ENCODE peak calls at places on chromosome 2, in nine cellular contexts. One of them, this sample, is unnamed.

GRCh38 chr2:234863043-234863934 is 88.5 kb upstream of the SH3BP4 start:
- DNase-seq in heart left ventricle: peak; percentile 29
- DNase-seq in breast epithelium: peak; percentile 68
- DNase-seq in uterus: peak; percentile 47
- DNase-seq in transverse colon: peak; percentile 19
- DNase-seq in ovary: peak; percentile 57
- DNase-seq in body of pancreas: peak; percentile 80
- DNase-seq in A549: peak; percentile 65
- DNase-seq in gastrocnemius medialis: no peak
- DNase-seq in this sample: peak; percentile 91

GRCh38 chr2:207240649-207241048 is 74.9 kb upstream of the KLF7 start:
- DNase-seq in transverse colon: no peak
- DNase-seq in body of pancreas: no peak
- DNase-seq in heart left ventricle: no peak
- DNase-seq in uterus: no peak
- DNase-seq in A549: no peak
- DNase-seq in breast epithelium: no peak
- DNase-seq in ovary: no peak
- DNase-seq in gastrocnemius medialis: no peak
- DNase-seq in this sample: no peak

GRCh38 chr2:85854897-85855296 is 33.9 kb downstream of the ST3GAL5 start:
- DNase-seq in body of pancreas: no peak
- DNase-seq in heart left ventricle: no peak
- DNase-seq in transverse colon: no peak
- DNase-seq in ovary: no peak
- DNase-seq in gastrocnemius medialis: no peak
- DNase-seq in breast epithelium: no peak
- DNase-seq in A549: no peak
- DNase-seq in uterus: no peak
- DNase-seq in this sample: no peak

GRCh38 chr2:79946046-79946445 is 358.5 kb downstream of the LRRTM1 start:
- DNase-seq in body of pancreas: no peak
- DNase-seq in A549: no peak
- DNase-seq in heart left ventricle: no peak
- DNase-seq in ovary: no peak
- DNase-seq in breast epithelium: no peak
- DNase-seq in uterus: no peak
- DNase-seq in transverse colon: no peak
- DNase-seq in gastrocnemius medialis: no peak
- DNase-seq in this sample: no peak

GRCh38 chr2:98883780-98884211 is 52.2 kb downstream of the CRACDL start:
- DNase-seq in uterus: no peak
- DNase-seq in breast epithelium: no peak
- DNase-seq in A549: no peak
- DNase-seq in ovary: no peak
- DNase-seq in transverse colon: no peak
- DNase-seq in body of pancreas: no peak
- DNase-seq in gastrocnemius medialis: no peak
- DNase-seq in heart left ventricle: no peak
- DNase-seq in this sample: peak; percentile 79

GRCh38 chr2:227324671-227325055 is 388 bp upstream of the MFF start:
- DNase-seq in A549: peak; percentile 31
- DNase-seq in body of pancreas: no peak
- DNase-seq in heart left ventricle: no peak
- DNase-seq in breast epithelium: no peak
- DNase-seq in gastrocnemius medialis: no peak
- DNase-seq in ovary: peak; percentile 24
- DNase-seq in transverse colon: no peak
- DNase-seq in uterus: no peak
- DNase-seq in this sample: no peak

GRCh38 chr2:65351234-65351947 is 81.0 kb downstream of the SPRED2 start:
- DNase-seq in gastrocnemius medialis: no peak
- DNase-seq in A549: no peak
- DNase-seq in ovary: no peak
- DNase-seq in breast epithelium: no peak
- DNase-seq in body of pancreas: no peak
- DNase-seq in heart left ventricle: no peak
- DNase-seq in transverse colon: no peak
- DNase-seq in uterus: no peak
- DNase-seq in this sample: no peak

GRCh38 chr2:25228848-25229674 is 60.7 kb upstream of the POMC start:
- DNase-seq in ovary: peak; percentile 84
- DNase-seq in gastrocnemius medialis: peak; percentile 36
- DNase-seq in uterus: peak; percentile 77
- DNase-seq in breast epithelium: no peak
- DNase-seq in body of pancreas: peak; percentile 77
- DNase-seq in heart left ventricle: peak; percentile 77
- DNase-seq in A549: peak; percentile 97
- DNase-seq in transverse colon: peak; percentile 69
- DNase-seq in this sample: peak; percentile 52

GRCh38 chr2:160109939-160110673 is 47.7 kb upstream of the PLA2R1 start:
- DNase-seq in breast epithelium: peak; percentile 59
- DNase-seq in uterus: peak; percentile 61
- DNase-seq in ovary: peak; percentile 73
- DNase-seq in transverse colon: peak; percentile 64
- DNase-seq in body of pancreas: peak; percentile 78
- DNase-seq in gastrocnemius medialis: peak; percentile 28
- DNase-seq in heart left ventricle: peak; percentile 62
- DNase-seq in A549: peak; percentile 35
- DNase-seq in this sample: no peak

GRCh38 chr2:20115902-20116301 is 64.5 kb upstream of the LAPTM4A start:
- DNase-seq in A549: no peak
- DNase-seq in heart left ventricle: no peak
- DNase-seq in body of pancreas: no peak
- DNase-seq in uterus: no peak
- DNase-seq in gastrocnemius medialis: no peak
- DNase-seq in ovary: no peak
- DNase-seq in transverse colon: peak; percentile 35
- DNase-seq in breast epithelium: no peak
- DNase-seq in this sample: no peak
- H3K4me3 ChIP-seq in A549: no peak overlapping the region
- H3K4me3 ChIP-seq in heart left ventricle: no peak overlapping the region
- H3K4me3 ChIP-seq in body of pancreas: no peak overlapping the region
- H3K4me3 ChIP-seq in uterus: no peak overlapping the region
- H3K4me3 ChIP-seq in gastrocnemius medialis: no peak overlapping the region
- H3K4me3 ChIP-seq in ovary: no peak overlapping the region
- H3K4me3 ChIP-seq in transverse colon: no peak overlapping the region
- H3K4me3 ChIP-seq in breast epithelium: no peak overlapping the region
- H3K4me3 ChIP-seq in this sample: no peak overlapping the region

GRCh38 chr2:28894470-28895188 is at the start of gene WDR43:
- DNase-seq in breast epithelium: peak; percentile 96
- DNase-seq in heart left ventricle: peak; percentile 98
- DNase-seq in ovary: peak; percentile 97
- DNase-seq in A549: peak; percentile 97
- DNase-seq in gastrocnemius medialis: peak; percentile 96
- DNase-seq in transverse colon: peak; percentile 98
- DNase-seq in uterus: peak; percentile 97
- DNase-seq in body of pancreas: peak; percentile 98
- DNase-seq in this sample: peak; percentile 99
- TF ChIP-seq POLR2A in breast epithelium: peak; percentile 68
- TF ChIP-seq POLR2A in heart left ventricle: no peak
- TF ChIP-seq POLR2A in ovary: peak; percentile 69
- TF ChIP-seq POLR2A in A549: peak; percentile 87
- TF ChIP-seq POLR2A in gastrocnemius medialis: peak; percentile 95
- TF ChIP-seq POLR2A in transverse colon: peak; percentile 82
- TF ChIP-seq POLR2A in uterus: no peak
- TF ChIP-seq POLR2A in body of pancreas: peak; percentile 62
- TF ChIP-seq POLR2A in this sample: no peak

DNA sequence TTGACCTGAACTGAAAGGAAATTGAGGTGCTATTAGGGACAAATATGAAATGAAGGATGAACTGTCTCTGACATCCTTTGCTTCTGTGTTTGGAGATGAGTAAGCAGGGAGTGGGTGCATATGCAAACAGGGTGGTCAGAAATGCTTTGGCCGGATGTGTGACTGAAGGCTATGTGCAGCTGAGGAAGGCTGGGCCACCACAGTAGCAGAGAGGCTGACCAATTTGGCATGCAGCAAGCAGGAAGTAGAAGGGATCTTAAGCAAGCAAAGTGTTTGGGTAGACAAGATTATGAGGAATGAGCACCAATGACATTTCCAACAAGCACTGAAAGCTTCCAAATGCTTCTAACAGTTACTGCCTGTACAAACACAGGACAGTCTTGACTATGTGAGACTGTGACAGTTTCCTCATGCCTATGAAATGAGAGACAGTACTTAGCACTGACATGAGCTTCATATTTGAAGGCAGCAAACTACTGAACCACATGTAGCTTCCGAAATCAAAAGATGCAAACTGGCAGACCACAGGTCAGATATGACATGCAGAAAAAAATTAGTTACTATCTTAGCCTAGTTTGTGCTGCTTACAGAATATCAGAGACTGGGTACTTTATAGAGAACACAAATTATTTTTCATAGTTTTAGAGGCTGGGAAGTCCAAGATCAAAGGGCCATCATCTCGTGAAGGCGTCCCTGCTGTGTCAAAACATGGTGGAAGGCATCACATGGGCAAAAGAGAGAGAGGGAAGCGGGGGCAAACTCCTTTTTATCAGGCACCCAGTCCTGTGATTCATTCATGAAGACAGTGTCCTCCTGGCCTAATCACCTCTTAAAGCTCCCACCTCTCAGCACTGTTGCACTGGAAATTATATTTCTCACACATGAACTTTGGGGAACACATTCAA is 3.2 kb upstream of the ACTR3 start:
- DNase-seq in transverse colon: peak; percentile 72
- DNase-seq in uterus: no peak
- DNase-seq in body of pancreas: peak; percentile 66
- DNase-seq in ovary: no peak
- DNase-seq in breast epithelium: peak; percentile 22
- DNase-seq in heart left ventricle: peak; percentile 41
- DNase-seq in A549: no peak
- DNase-seq in gastrocnemius medialis: peak; percentile 17
- DNase-seq in this sample: peak; percentile 87
- H3K4me3 ChIP-seq in transverse colon: no peak overlapping the region
- H3K4me3 ChIP-seq in uterus: no peak overlapping the region
- H3K4me3 ChIP-seq in body of pancreas: no peak overlapping the region
- H3K4me3 ChIP-seq in ovary: no peak overlapping the region
- H3K4me3 ChIP-seq in breast epithelium: no peak overlapping the region
- H3K4me3 ChIP-seq in heart left ventricle: no peak overlapping the region
- H3K4me3 ChIP-seq in A549: no peak overlapping the region
- H3K4me3 ChIP-seq in gastrocnemius medialis: no peak overlapping the region
- H3K4me3 ChIP-seq in this sample: no peak overlapping the region

DNA sequence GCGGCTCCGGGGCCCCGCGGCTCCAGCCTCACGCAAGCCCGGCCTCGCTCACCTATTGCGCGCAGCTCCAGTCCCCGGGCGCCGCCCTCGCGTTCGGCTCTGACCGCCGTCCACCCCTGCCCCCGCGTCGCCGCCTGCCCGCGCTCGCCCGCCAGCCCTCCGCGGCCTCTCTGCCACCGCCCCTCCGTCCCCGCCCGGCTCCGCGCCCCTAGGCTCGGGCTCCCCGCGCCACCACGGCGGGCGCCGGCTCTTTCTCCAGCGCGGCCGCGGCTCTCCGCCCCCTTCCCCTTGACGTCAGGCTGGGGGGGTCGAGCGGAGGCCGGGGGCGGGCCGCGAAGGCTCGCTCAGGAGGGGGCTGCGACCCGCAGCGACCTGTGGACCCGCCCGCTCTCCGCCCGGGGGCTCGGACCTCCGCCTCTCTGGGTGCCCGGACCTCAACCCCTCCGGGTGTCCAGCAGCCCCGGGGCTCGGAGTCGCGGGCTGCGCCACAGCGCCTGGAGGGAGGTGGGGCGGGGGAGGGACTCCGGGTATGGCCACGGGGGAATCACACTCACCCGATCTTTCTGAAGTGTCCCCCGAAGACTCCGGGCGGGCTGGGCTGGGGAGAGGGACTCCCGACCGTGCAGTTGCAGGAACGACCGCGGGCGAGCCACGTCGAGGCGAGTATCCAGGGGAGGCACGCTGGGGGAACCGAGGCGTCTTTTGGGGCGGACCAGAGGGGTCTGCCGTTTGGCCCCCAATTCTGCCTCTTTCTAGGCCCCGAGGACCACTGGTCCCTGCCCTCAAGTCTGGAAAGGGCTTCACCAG is at the start of gene SEMA4C:
- DNase-seq in gastrocnemius medialis: no peak
- DNase-seq in uterus: peak; percentile 76
- DNase-seq in ovary: peak; percentile 77
- DNase-seq in heart left ventricle: peak; percentile 86
- DNase-seq in body of pancreas: peak; percentile 58
- DNase-seq in breast epithelium: no peak
- DNase-seq in A549: peak; percentile 30
- DNase-seq in transverse colon: peak; percentile 64
- DNase-seq in this sample: peak; percentile 91
- TF ChIP-seq POLR2A in gastrocnemius medialis: peak; percentile 77
- TF ChIP-seq POLR2A in uterus: peak; percentile 84
- TF ChIP-seq POLR2A in ovary: peak; percentile 55
- TF ChIP-seq POLR2A in heart left ventricle: peak; percentile 34
- TF ChIP-seq POLR2A in body of pancreas: peak; percentile 42
- TF ChIP-seq POLR2A in breast epithelium: no peak
- TF ChIP-seq POLR2A in A549: peak; percentile 40
- TF ChIP-seq POLR2A in transverse colon: no peak
- TF ChIP-seq POLR2A in this sample: no peak

DNA sequence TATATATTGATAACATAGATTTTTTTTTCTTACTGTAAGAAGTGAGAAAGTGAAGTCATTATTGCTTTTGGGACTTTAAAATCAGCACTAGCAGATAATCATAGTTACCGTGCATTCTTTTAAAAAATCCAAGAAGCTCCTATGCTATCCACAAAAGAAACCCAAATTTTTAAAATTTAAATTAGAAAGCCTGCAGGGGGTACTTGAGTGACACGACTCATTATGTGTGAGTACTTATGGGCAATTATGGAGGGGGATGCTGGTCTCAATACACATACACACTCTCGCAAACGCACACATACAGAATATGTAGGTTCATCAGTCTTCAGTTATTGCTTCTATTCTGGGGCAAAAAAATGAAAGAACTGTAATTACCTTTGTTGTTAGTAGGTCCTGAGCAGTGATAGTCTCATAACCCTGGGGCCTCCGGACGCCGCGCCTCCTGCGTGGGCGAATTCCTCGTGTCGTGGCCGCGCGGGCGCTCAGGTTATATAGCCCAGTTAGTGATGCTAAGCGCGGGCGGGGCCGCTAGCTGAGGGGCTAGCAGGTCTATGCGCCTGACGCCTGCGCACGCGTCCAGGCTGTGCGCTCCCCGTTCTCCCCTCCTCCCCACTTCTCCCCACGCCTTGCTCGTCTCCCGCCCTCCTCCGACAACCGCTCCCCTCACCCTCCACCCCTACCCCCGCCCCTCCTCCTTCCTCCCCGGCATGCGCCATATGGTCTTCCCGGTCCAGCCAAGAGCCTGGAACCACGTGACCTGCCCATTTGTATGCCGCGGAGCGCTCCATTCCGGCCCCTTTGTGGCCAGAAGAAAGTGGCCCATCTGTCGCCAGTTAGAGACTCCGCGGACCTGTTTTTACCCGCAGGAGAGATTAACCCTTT is at the start of gene NEUROD1:
- DNase-seq in heart left ventricle: no peak
- DNase-seq in breast epithelium: no peak
- DNase-seq in body of pancreas: peak; percentile 60
- DNase-seq in uterus: no peak
- DNase-seq in transverse colon: no peak
- DNase-seq in gastrocnemius medialis: no peak
- DNase-seq in ovary: no peak
- DNase-seq in A549: no peak
- DNase-seq in this sample: no peak
- H3K4me3 ChIP-seq in heart left ventricle: no peak within 1 kb of the TSS
- H3K4me3 ChIP-seq in breast epithelium: no peak within 1 kb of the TSS
- H3K4me3 ChIP-seq in body of pancreas: no peak within 1 kb of the TSS
- H3K4me3 ChIP-seq in uterus: no peak within 1 kb of the TSS
- H3K4me3 ChIP-seq in transverse colon: no peak within 1 kb of the TSS
- H3K4me3 ChIP-seq in gastrocnemius medialis: peak within 1 kb of the TSS; percentile 24
- H3K4me3 ChIP-seq in ovary: no peak within 1 kb of the TSS
- H3K4me3 ChIP-seq in A549: peak within 1 kb of the TSS; percentile 43
- H3K4me3 ChIP-seq in this sample: no peak within 1 kb of the TSS